ENCODE peak calls at places on chromosomes 2 and 18, in eight cellular contexts. F is stomach, I is HCT116, Z is transverse colon, R is GM12891, A is breast epithelium, Q is K562, M is H1. V is an unnamed sample.

GRCh38 chr2:121746071-121746578 is 9.3 kb upstream of the TSN start:
- DNase-seq in F (no peak), I (no peak), Z (no peak), R (no peak), A (no peak), Q (no peak), M (no peak), V (no peak)

GRCh38 chr2:19496646-19497045 is 138.2 kb upstream of the OSR1 start:
- DNase-seq in F (no peak), I (no peak), Z (no peak), R (no peak), A (no peak), Q (no peak), M (no peak), V (no peak)

GRCh38 chr2:83055338-83056010 is 1403.6 kb downstream of the SUCLG1 start:
- DNase-seq in F (no peak), I (no peak), Z (no peak), R (no peak), A (no peak), Q (no peak), M (no peak), V (no peak)

GRCh38 chr2:178397002-178397605 is 53.9 kb downstream of the PRKRA start:
- DNase-seq in F (no peak), I (peak), Z (no peak), R (no peak), A (no peak), Q (peak), M (no peak), V (no peak)

GRCh38 chr2:74267068-74267467 is 68.7 kb downstream of the MTHFD2 start:
- DNase-seq in F (peak), I (peak), Z (peak), R (peak), A (no peak), Q (peak), M (no peak), V (no peak)

GRCh38 chr2:215982465-215982875 is 30.9 kb downstream of the MREG start:
- DNase-seq in F (peak), I (peak), Z (no peak), R (no peak), A (peak), Q (no peak), M (no peak), V (no peak)

GRCh38 chr2:95074663-95075439 is 46.8 kb downstream of the MRPS5 start:
- DNase-seq in F (no peak), I (no peak), Z (no peak), R (no peak), A (no peak), Q (no peak), M (no peak), V (no peak)

GRCh38 chr2:20781656-20782265 is 41.1 kb downstream of the LDAH start:
- DNase-seq in F (no peak), I (no peak), Z (no peak), R (no peak), A (no peak), Q (peak), M (no peak), V (no peak)

GRCh38 chr2:238627899-238628298 is 201.2 kb downstream of the ASB1 start:
- DNase-seq in F (no peak), I (no peak), Z (no peak), R (no peak), A (no peak), Q (no peak), M (no peak), V (no peak)
- TF ChIP-seq POLR2AphosphoS5 in F (no peak), I (no peak), Z (no peak), R (no peak), A (no peak), Q (no peak), M (no peak), V (no peak)

DNA sequence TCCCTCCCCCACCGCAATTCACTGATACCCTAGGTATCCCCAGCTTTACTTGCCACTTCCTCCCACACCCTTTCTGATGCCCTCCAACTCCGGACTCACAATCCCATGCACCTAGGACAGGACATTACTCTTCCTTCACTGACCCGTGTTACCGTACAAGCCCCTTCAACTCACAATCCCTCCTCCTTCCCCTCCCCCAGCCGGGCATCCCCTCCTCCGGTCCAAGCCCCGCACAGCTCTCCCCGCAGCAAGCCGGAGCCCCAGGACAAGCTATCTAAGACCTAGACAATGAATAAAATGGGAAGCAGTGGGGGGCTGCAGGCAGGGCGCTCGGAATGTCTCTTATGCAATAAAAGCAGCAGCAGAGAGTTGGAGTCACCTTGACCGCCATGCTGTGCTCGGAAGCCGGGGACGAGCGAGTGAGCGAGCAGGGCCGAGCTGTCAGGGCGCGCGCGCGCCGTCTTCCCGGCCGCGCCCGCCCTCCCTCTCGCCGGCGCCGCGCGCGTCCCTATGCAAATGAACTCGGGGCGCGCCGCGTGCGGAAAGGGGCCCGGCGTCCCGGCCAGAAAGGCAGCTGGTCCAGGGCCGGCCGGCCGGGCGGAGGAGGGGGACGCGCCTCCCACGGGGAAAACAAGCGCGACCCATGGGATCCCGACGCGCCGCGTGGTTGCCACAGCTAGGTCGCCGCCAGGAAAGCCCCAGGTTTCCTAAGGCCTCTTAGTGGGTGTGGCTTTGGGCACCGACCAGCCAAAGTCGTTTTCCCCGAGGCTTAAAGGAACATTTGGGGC is at the start of gene SLC25A12:
- DNase-seq in F (peak), I (peak), Z (peak), R (peak), A (peak), Q (peak), M (no peak), V (peak)
- TF ChIP-seq POLR2A in F (no peak), I (peak), Z (peak), R (peak), A (no peak), Q (peak), M (peak), V (no peak)

GRCh38 chr2:188971316-188971930 is 2.8 kb upstream of the COL3A1 start:
- DNase-seq in F (no peak), I (no peak), Z (no peak), R (no peak), A (no peak), Q (no peak), M (no peak), V (no peak)

GRCh38 chr2:188976545-188977268 is 2.5 kb downstream of the COL3A1 start:
- DNase-seq in F (no peak), I (peak), Z (no peak), R (no peak), A (no peak), Q (no peak), M (no peak), V (no peak)

GRCh38 chr2:188975497-188976102 is 1.4 kb downstream of the COL3A1 start:
- DNase-seq in F (no peak), I (no peak), Z (peak), R (no peak), A (no peak), Q (no peak), M (no peak), V (no peak)

GRCh38 chr2:188973650-188974049 is 523 bp upstream of the COL3A1 start:
- DNase-seq in F (no peak), I (no peak), Z (no peak), R (no peak), A (no peak), Q (no peak), M (no peak), V (no peak)

DNA sequence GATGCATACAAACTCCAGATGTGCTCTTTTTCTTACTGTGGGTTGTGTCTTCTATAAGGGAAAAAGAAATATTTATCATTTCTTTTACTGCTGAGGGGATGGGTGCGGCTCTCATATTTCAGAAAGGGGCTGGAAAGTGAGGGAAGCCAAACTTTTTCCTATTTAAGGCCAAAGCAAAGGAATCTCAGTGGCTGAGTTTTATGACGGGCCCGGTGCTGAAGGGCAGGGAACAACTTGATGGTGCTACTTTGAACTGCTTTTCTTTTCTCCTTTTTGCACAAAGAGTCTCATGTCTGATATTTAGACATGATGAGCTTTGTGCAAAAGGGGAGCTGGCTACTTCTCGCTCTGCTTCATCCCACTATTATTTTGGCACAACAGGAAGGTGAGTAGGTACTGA is at the start of gene COL3A1:
- DNase-seq in F (no peak), I (no peak), Z (peak), R (no peak), A (no peak), Q (no peak), M (no peak), V (no peak)
- TF ChIP-seq POLR2AphosphoS5 in F (peak), I (no peak), Z (peak), R (no peak), A (no peak), Q (no peak), M (no peak), V (no peak)

GRCh38 chr18:3652380-3653262 is 202.6 kb downstream of the TGIF1 start:
- DNase-seq in F (peak), I (peak), Z (peak), R (no peak), A (peak), Q (peak), M (peak), V (no peak)
- TF ChIP-seq POLR2A in F (no peak), I (no peak), Z (no peak), R (no peak), A (no peak), Q (no peak), M (no peak), V (no peak)

GRCh38 chr2:169010633-169011460 is 20.3 kb downstream of the ABCB11 start:
- DNase-seq in F (no peak), I (no peak), Z (no peak), R (no peak), A (no peak), Q (no peak), M (no peak), V (no peak)
- TF ChIP-seq POLR2AphosphoS5 in F (no peak), I (no peak), Z (no peak), R (no peak), A (no peak), Q (no peak), M (no peak), V (no peak)

DNA sequence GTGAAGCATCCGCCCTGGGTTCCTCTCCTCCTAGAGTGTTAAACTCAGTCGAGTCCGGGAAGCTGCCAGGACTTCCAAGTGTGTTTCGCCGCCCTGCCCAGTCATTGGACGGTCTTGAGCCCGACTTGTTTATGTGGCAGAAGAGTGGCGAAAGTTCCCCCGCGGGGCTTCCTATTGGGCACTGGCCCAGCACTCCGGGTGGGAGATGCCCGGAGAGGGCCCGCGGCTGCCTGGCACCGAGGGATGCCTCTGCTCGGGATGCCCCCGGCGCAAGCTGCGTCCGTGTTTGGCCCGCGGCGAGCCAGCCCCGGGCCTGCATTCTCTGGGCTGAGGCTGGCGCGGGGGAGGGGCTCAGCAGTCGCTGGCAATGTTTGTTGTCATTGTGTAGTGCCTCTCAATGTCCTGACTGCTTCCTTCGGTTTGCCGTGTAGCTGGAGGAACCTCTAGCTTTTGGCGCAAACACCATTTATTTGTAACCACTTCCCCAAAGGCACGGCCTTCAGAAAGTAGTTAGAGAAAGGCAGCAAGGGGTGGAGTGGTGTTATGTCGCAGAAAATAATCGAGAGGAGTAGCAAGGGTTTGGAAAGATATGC is 1.2 kb downstream of the CYBRD1 start:
- DNase-seq in F (peak), I (peak), Z (peak), R (peak), A (peak), Q (peak), M (no peak), V (peak)
- TF ChIP-seq POLR2A in F (no peak), I (no peak), Z (peak), R (peak), A (peak), Q (peak), M (peak), V (no peak)

GRCh38 chr2:8524823-8525222 is 157.0 kb upstream of the ID2 start:
- DNase-seq in F (no peak), I (no peak), Z (no peak), R (no peak), A (no peak), Q (no peak), M (no peak), V (no peak)

GRCh38 chr2:8525236-8525581 is 156.6 kb upstream of the ID2 start:
- DNase-seq in F (no peak), I (no peak), Z (no peak), R (no peak), A (no peak), Q (no peak), M (no peak), V (no peak)

GRCh38 chr2:8527031-8527430 is 154.8 kb upstream of the ID2 start:
- DNase-seq in F (no peak), I (no peak), Z (no peak), R (no peak), A (no peak), Q (no peak), M (no peak), V (no peak)

GRCh38 chr2:8526403-8526696 is 155.5 kb upstream of the ID2 start:
- DNase-seq in F (no peak), I (no peak), Z (no peak), R (no peak), A (no peak), Q (peak), M (no peak), V (no peak)

DNA sequence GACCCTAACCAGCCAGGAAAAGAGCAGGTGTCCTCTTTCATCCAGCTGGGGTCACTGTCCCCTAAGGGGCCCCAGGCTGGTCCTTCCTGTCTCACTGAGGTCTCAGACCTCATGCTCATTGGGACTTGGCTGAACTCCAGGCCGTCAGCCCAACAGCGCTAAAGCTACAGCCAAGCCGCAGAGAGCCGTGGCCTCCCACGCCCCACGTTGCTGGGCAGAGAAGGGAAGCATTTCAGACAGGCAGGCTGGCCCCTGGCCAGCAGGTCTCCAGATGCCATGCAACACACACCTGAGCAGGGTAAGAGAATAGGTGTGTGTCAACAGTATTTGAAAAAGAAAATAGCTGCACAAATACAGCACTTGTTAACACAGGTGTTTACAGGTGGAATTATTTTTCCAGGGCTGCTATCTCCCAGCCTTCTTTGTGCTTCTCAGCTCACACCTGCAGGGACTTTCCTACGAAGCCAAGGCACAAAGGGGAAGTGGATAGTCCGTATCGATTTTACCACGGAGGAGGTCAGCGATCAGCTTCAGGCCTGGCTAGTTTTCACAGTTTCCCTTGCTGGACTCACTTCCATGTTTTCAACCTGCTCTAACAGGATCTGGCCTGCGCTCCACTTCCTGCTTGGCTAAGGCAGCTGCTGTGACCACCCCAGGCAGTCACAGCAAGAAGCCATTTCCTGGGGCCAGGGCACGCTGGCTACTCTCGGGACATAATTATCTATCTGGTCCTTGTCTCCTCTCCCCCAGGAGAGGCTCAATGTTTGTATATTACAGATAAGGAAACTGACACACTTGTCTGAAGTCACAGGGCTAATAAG is 156.1 kb upstream of the ID2 start:
- DNase-seq in F (peak), I (no peak), Z (peak), R (peak), A (peak), Q (peak), M (peak), V (peak)
- TF ChIP-seq POLR2AphosphoS5 in F (peak), I (no peak), Z (no peak), R (no peak), A (no peak), Q (peak), M (no peak), V (peak)

GRCh38 chr2:112584134-112584890 is at the start of gene CHCHD5:
- DNase-seq in F (peak), I (peak), Z (peak), R (peak), A (peak), Q (peak), M (peak), V (peak)
- TF ChIP-seq POLR2A in F (no peak), I (peak), Z (peak), R (peak), A (no peak), Q (peak), M (peak), V (no peak)

GRCh38 chr2:98134601-98135000 is 47.6 kb downstream of the VWA3B start:
- DNase-seq in F (no peak), I (no peak), Z (no peak), R (no peak), A (no peak), Q (no peak), M (no peak), V (no peak)

GRCh38 chr2:98142106-98142815 is 55.3 kb downstream of the VWA3B start:
- DNase-seq in F (no peak), I (no peak), Z (no peak), R (no peak), A (no peak), Q (no peak), M (no peak), V (no peak)

GRCh38 chr2:98145070-98145469 is 58.1 kb downstream of the VWA3B start:
- DNase-seq in F (no peak), I (no peak), Z (no peak), R (no peak), A (no peak), Q (no peak), M (no peak), V (no peak)

GRCh38 chr2:98140210-98140609 is 53.2 kb downstream of the VWA3B start:
- DNase-seq in F (no peak), I (no peak), Z (no peak), R (no peak), A (peak), Q (no peak), M (no peak), V (no peak)
- TF ChIP-seq POLR2AphosphoS5 in F (no peak), I (no peak), Z (no peak), R (no peak), A (no peak), Q (no peak), M (no peak), V (no peak)

V was measured in spleen.